ENCODE peak calls at places on chromosomes 2 and 18, in eight cellular contexts. C, E, D, Z, K, U, J and S are unnamed samples.

GRCh38 chr2:219059375-219059724 is 1.4 kb downstream of the IHH start:
- DNase-seq in J (no peak), D (no peak), Z (no peak), E (no peak), C (no peak), U (no peak), K (no peak), S (no peak)

GRCh38 chr2:9096761-9097160 is 93.3 kb upstream of the MBOAT2 start:
- DNase-seq in C (no peak), E (no peak), J (no peak), D (no peak), K (no peak), U (no peak), Z (no peak), S (no peak)

GRCh38 chr2:100235098-100235497 is 87.2 kb downstream of the LONRF2 start:
- DNase-seq in C (no peak), K (no peak), U (no peak), J (no peak), Z (peak), E (no peak), D (no peak), S (no peak)

GRCh38 chr18:59758837-59759236 is 61.6 kb upstream of the CCBE1 start:
- DNase-seq in D (no peak), E (no peak), Z (no peak), K (no peak), U (no peak), J (no peak), C (no peak), S (no peak)

GRCh38 chr2:215572341-215572848 is 136.5 kb upstream of the FN1 start:
- DNase-seq in E (no peak), Z (no peak), U (no peak), K (no peak), D (peak), C (no peak), J (no peak), S (no peak)

GRCh38 chr2:127007652-127008051 is 99.3 kb downstream of the BIN1 start:
- DNase-seq in E (no peak), U (no peak), D (no peak), Z (no peak), C (no peak), K (peak), J (peak), S (no peak)

GRCh38 chr2:64220285-64220684 is 76.1 kb upstream of the PELI1 start:
- DNase-seq in K (no peak), C (no peak), D (no peak), J (no peak), Z (no peak), U (no peak), E (no peak), S (no peak)

GRCh38 chr2:25251032-25251460 is 82.7 kb upstream of the POMC start:
- DNase-seq in Z (peak), K (no peak), D (no peak), C (no peak), J (no peak), E (no peak), U (no peak), S (no peak)

GRCh38 chr2:234731236-234731635 is 220.6 kb upstream of the SH3BP4 start:
- DNase-seq in K (no peak), U (no peak), Z (no peak), C (no peak), E (no peak), J (no peak), D (no peak), S (no peak)

GRCh38 chr2:17805166-17805565 is 11.1 kb upstream of the MSGN1 start:
- DNase-seq in J (no peak), D (no peak), E (no peak), K (no peak), Z (no peak), U (peak), C (no peak), S (peak)

GRCh38 chr2:160450486-160450885 is 43.1 kb downstream of the RBMS1 start:
- DNase-seq in E (no peak), K (no peak), U (no peak), J (no peak), Z (no peak), D (no peak), C (no peak), S (no peak)

GRCh38 chr2:17830053-17831034 is 14.1 kb downstream of the MSGN1 start:
- DNase-seq in C (peak), Z (no peak), D (peak), U (peak), K (peak), E (peak), J (peak), S (peak)

GRCh38 chr2:75503048-75503607 is 57.6 kb downstream of the EVA1A start:
- DNase-seq in K (peak), E (no peak), J (peak), U (no peak), C (no peak), Z (no peak), D (no peak), S (no peak)

GRCh38 chr2:26086155-26086634 is 52.3 kb downstream of the RAB10 start:
- DNase-seq in C (no peak), Z (no peak), K (peak), J (peak), D (no peak), U (no peak), E (no peak), S (no peak)

GRCh38 chr2:118747066-118747465 is 100.4 kb downstream of the EN1 start:
- DNase-seq in Z (no peak), C (no peak), K (no peak), E (no peak), D (no peak), U (no peak), J (no peak), S (no peak)

GRCh38 chr18:48459016-48459415 is 49.8 kb upstream of the ZBTB7C start:
- DNase-seq in Z (no peak), E (no peak), J (no peak), C (no peak), D (peak), U (peak), K (no peak), S (peak)

GRCh38 chr2:37657471-37657870 is 14.0 kb downstream of the CDC42EP3 start:
- DNase-seq in C (no peak), U (no peak), K (no peak), E (no peak), J (no peak), D (no peak), Z (no peak), S (no peak)

GRCh38 chr2:171798156-171798815 is 95.8 kb downstream of the SLC25A12 start:
- DNase-seq in D (no peak), C (no peak), K (peak), J (no peak), Z (no peak), U (no peak), E (no peak), S (peak)

GRCh38 chr2:231670892-231671616 is 37.3 kb upstream of the PTMA start:
- DNase-seq in K (no peak), E (no peak), D (no peak), J (no peak), U (no peak), Z (no peak), C (no peak), S (no peak)

GRCh38 chr2:206800501-206801416 is 35.4 kb downstream of the FASTKD2 start:
- DNase-seq in D (peak), C (peak), E (peak), K (peak), U (peak), Z (peak), J (peak), S (peak)

GRCh38 chr2:24046930-24047702 is at the start of gene WDCP:
- DNase-seq in J (peak), C (peak), U (peak), Z (peak), K (peak), D (peak), E (peak), S (peak)

GRCh38 chr18:6010284-6010683 is 115.0 kb upstream of the TMEM200C start:
- DNase-seq in C (no peak), U (no peak), E (no peak), K (no peak), D (no peak), Z (no peak), J (no peak), S (no peak)

GRCh38 chr18:10164241-10165160 is 250.7 kb downstream of the VAPA start:
- DNase-seq in U (no peak), E (no peak), C (no peak), Z (no peak), K (no peak), D (no peak), J (no peak), S (no peak)

GRCh38 chr2:64591188-64591587 is 62.5 kb downstream of the SERTAD2 start:
- DNase-seq in C (no peak), E (no peak), J (no peak), D (no peak), Z (no peak), U (no peak), K (no peak), S (no peak)

GRCh38 chr2:27236136-27236535 is 19.0 kb downstream of the CAD start:
- DNase-seq in C (no peak), U (no peak), K (no peak), Z (no peak), J (no peak), E (no peak), D (no peak), S (no peak)

GRCh38 chr2:152720794-152721193 is 2.4 kb downstream of the ARL6IP6 start:
- DNase-seq in J (no peak), K (no peak), C (no peak), E (no peak), U (no peak), Z (no peak), D (no peak), S (no peak)

GRCh38 chr2:109295070-109295780 is 166.2 kb downstream of the SH3RF3 start:
- DNase-seq in K (no peak), D (no peak), Z (no peak), U (no peak), E (no peak), J (no peak), C (no peak), S (no peak)

GRCh38 chr2:96415684-96416083 is 80.1 kb downstream of the NCAPH start:
- DNase-seq in E (no peak), D (no peak), U (no peak), C (no peak), K (no peak), J (no peak), Z (no peak), S (no peak)

GRCh38 chr2:156430978-156431358 is 5.2 kb upstream of the GPD2 start:
- DNase-seq in Z (no peak), U (no peak), K (peak), E (peak), J (no peak), D (peak), C (no peak), S (no peak)

GRCh38 chr2:142306126-142306525 is 175.3 kb upstream of the LRP1B start:
- DNase-seq in J (no peak), E (no peak), K (no peak), D (no peak), C (no peak), U (no peak), Z (no peak), S (no peak)

GRCh38 chr2:96342085-96342484 is 6.5 kb downstream of the NCAPH start:
- DNase-seq in U (no peak), D (no peak), J (peak), E (no peak), Z (peak), C (no peak), K (peak), S (no peak)

GRCh38 chr2:64482243-64482642 is 28.3 kb downstream of the LGALSL start:
- DNase-seq in J (no peak), E (no peak), Z (no peak), D (no peak), K (no peak), U (no peak), C (no peak), S (no peak)

GRCh38 chr18:23683671-23684070 is 5.6 kb upstream of the LAMA3 start:
- DNase-seq in E (no peak), Z (no peak), C (no peak), U (no peak), D (no peak), J (no peak), K (no peak), S (no peak)

GRCh38 chr2:100882645-100883613 is 63.0 kb downstream of the NPAS2 start:
- DNase-seq in D (no peak), C (no peak), K (no peak), J (no peak), Z (no peak), U (no peak), E (no peak), S (no peak)

GRCh38 chr2:113240150-113240914 is 38.4 kb downstream of the PAX8 start:
- DNase-seq in U (peak), C (no peak), Z (no peak), K (peak), J (peak), E (peak), D (peak), S (peak)

GRCh38 chr2:176812376-176812775 is 400.2 kb upstream of the HNRNPA3 start:
- DNase-seq in D (peak), J (no peak), C (no peak), K (no peak), E (no peak), Z (no peak), U (no peak), S (peak)

GRCh38 chr18:9019135-9019534 is 83.4 kb upstream of the NDUFV2 start:
- DNase-seq in D (no peak), E (no peak), Z (no peak), U (no peak), K (no peak), J (no peak), C (no peak), S (no peak)

GRCh38 chr18:41576643-41577042 is 378.4 kb upstream of the PIK3C3 start:
- DNase-seq in K (no peak), J (no peak), U (no peak), E (no peak), C (no peak), Z (no peak), D (no peak), S (no peak)

GRCh38 chr2:45380131-45380836 is 230.8 kb downstream of the SRBD1 start:
- DNase-seq in Z (no peak), K (peak), J (no peak), E (no peak), D (no peak), C (no peak), U (no peak), S (no peak)